ENCODE peak calls at places on chromosomes 7 and 10, in five cellular contexts. W is AG09319, R is suprapubic skin, D is lung, K is OCI-LY7. B is an unnamed sample.

GRCh38 chr10:71776528-71776927 is 3.2 kb upstream of the VSIR start:
- DNase-seq in D (no peak), R (no peak), W (no peak), K (peak; percentile 30), B (no peak)

GRCh38 chr7:141558544-141559183 is 7.5 kb downstream of the AGK start:
- DNase-seq in D (no peak), K (no peak), R (no peak), W (peak; percentile 23), B (no peak)

GRCh38 chr10:13915710-13916109 is 328.9 kb downstream of the PRPF18 start:
- DNase-seq in R (no peak), W (no peak), D (no peak), K (no peak), B (no peak)

GRCh38 chr7:128352636-128353035 is 8.9 kb downstream of the PRRT4 start:
- DNase-seq in W (no peak), R (no peak), D (no peak), K (no peak), B (no peak)

GRCh38 chr7:84949501-84949900 is 237.4 kb downstream of the SEMA3D start:
- DNase-seq in R (no peak), D (no peak), W (no peak), K (no peak), B (no peak)

GRCh38 chr10:120172371-120172770 is 279.8 kb downstream of the SEC23IP start:
- DNase-seq in R (no peak), K (no peak), D (no peak), W (no peak), B (no peak)

GRCh38 chr10:18340496-18341051 is 200.3 kb downstream of the CACNB2 start:
- DNase-seq in R (no peak), K (no peak), D (no peak), W (no peak), B (no peak)

GRCh38 chr7:87209295-87209924 is 10.1 kb downstream of the TMEM243 start:
- DNase-seq in R (no peak), W (no peak), K (no peak), D (no peak), B (no peak)

GRCh38 chr7:130492519-130493274 is 812 bp downstream of the MEST start:
- DNase-seq in K (no peak), W (no peak), R (no peak), D (no peak), B (no peak)

GRCh38 chr7:134850048-134850447 is 70.6 kb downstream of the CALD1 start:
- DNase-seq in W (no peak), K (no peak), R (no peak), D (no peak), B (no peak)

GRCh38 chr7:87510430-87510875 is 35.0 kb upstream of the ABCB4 start:
- DNase-seq in D (no peak), W (no peak), R (no peak), K (no peak), B (no peak)

GRCh38 chr7:14973712-14974428 is 71.3 kb upstream of the DGKB start:
- DNase-seq in R (no peak), D (no peak), W (no peak), K (no peak), B (no peak)

GRCh38 chr10:62278461-62278910 is 9.8 kb upstream of the RTKN2 start:
- DNase-seq in K (no peak), D (no peak), W (peak; percentile 15), R (no peak), B (no peak)

GRCh38 chr10:99799613-99800012 is 17.2 kb downstream of the ABCC2 start:
- DNase-seq in D (no peak), W (no peak), R (no peak), K (peak; percentile 8), B (no peak)

GRCh38 chr7:130380121-130380860 is at the start of gene CPA1:
- DNase-seq in K (no peak), W (no peak), D (no peak), R (no peak), B (no peak)

GRCh38 chr10:117666965-117667364 is 124.4 kb downstream of the EMX2 start:
- DNase-seq in K (no peak), R (no peak), D (no peak), W (no peak), B (no peak)

GRCh38 chr10:117667831-117668230 is 125.3 kb downstream of the EMX2 start:
- DNase-seq in K (no peak), W (no peak), R (no peak), D (no peak), B (no peak)

GRCh38 chr10:117670116-117670515 is 127.6 kb downstream of the EMX2 start:
- DNase-seq in K (no peak), R (no peak), W (no peak), D (no peak), B (no peak)

GRCh38 chr10:117666131-117666530 is 123.6 kb downstream of the EMX2 start:
- DNase-seq in R (no peak), K (no peak), D (no peak), W (no peak), B (no peak)

DNA sequence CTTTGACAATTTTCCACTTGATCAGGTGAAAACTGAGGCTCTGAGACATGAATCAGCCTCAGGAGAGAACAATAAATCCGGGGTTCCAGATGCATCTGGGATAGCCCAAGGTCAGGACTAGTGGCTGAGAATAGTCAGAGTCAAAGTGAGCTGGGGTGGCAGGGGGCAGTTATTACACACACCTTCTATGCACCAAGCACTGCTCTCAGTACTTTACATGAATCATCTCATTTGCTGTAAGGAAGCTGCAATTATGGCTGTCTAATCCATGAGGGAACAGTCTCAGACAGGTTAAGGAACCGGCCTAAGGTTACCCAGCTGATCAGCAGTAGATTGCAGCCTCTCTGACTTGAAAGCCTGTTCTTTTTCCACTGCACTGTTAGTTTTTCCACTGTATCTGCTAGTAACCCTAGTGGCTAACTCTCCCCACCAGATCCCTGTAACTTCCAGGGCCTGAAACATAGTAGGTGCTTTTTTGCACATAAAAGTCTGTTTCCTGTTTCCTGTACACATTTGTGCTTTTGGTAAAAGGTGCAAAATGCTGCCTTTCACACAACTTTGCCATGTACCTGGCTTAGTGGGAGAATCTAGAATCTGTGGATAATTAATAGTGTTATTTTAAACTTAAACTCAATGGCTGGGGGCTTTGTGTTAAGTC is 125.9 kb downstream of the EMX2 start:
- DNase-seq in K (no peak), D (no peak), R (no peak), W (no peak), B (no peak)
- TF ChIP-seq CTCF in K (no peak), D (no peak), R (no peak), W (no peak), B (no peak)

DNA sequence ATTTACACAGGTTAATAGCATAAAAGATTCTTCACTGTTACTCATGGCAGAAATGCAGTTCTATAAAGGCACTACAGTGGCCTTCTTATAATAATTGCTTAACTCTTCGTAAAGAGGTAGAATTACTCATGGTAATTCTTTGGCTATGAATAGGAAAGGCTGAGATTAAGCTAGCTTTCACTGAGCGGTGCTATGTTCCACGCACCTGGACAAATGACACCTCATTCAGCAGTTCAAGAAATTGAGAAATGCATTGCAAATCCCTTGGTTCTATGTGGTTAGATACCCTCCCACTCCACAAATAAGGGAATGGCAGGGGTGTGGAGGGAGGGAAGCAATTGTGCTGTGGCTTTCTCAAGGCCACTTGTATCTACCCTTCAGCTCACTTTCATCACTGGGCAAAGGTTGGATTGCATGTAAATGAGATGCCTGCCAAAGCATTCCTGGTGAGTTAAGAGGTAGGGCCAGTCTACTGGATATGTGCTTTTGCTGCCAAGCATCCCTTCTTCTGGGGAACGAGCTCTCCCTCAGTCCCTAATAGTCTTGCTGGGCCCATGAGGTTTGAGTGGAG is 210.8 kb downstream of the TEX36 start:
- DNase-seq in D (peak; percentile 33), K (no peak), R (no peak), W (no peak), B (no peak)
- TF ChIP-seq CTCF in D (no peak), K (no peak), R (no peak), W (no peak), B (no peak)

GRCh38 chr7:154644366-154644765 is 358.6 kb downstream of the PAXIP1 start:
- DNase-seq in D (no peak), W (no peak), K (no peak), R (no peak), B (no peak)

GRCh38 chr7:154640917-154641316 is 362.0 kb downstream of the PAXIP1 start:
- DNase-seq in W (no peak), K (no peak), R (no peak), D (no peak), B (no peak)

GRCh38 chr7:154638286-154638685 is 364.6 kb downstream of the PAXIP1 start:
- DNase-seq in D (no peak), W (no peak), K (no peak), R (no peak), B (no peak)

DNA sequence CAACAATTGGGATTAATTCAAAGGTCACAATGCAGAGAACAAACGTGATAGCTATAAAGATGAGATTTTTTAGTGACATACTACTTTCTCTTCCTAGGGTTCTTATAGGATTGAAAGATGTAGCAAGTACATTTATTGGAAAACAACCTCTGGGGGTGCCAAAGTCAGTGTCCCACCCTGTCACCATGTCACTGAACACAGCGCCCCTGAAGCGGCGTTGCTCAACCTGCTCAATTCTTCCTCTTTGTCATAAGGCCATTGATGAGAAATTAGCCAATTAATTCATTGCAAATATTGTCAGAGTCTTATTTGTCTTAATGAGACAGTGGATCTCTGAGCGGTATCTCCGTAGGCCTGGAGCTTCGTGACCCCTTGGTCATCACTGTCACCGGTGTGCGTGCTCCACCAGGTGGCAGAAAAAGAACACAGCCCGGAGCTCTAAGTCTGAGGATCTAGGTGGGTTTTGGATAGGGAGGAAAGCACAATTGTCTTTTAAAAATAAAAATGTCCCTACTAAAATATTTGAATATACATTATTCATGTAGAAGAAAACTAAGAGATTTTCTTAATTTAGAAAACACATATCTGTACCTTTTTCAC is 362.6 kb downstream of the PAXIP1 start:
- DNase-seq in K (no peak), W (no peak), D (no peak), R (no peak), B (no peak)
- TF ChIP-seq CTCF in K (peak; percentile 52), W (no peak), D (no peak), R (no peak), B (peak; percentile 64)

GRCh38 chr10:32577448-32577847 is 131.5 kb downstream of the CCDC7 start:
- DNase-seq in D (no peak), W (no peak), K (no peak), R (no peak), B (no peak)
- TF ChIP-seq CTCF in D (no peak), W (no peak), K (no peak), R (no peak), B (no peak)

GRCh38 chr10:11212686-11213085 is 195.0 kb downstream of the CELF2 start:
- DNase-seq in K (no peak), D (no peak), W (no peak), R (no peak), B (no peak)
- TF ChIP-seq CTCF in K (no peak), D (no peak), W (no peak), R (no peak), B (no peak)